ENCODE peak calls at places on chromosomes 16 and 17, in nine cellular contexts. P is foreskin fibroblast; E is activated CD8-positive, alpha-beta memory T cell treated with anti-CD3 and anti-CD28 coated beads for 48 hours; U is dorsolateral prefrontal cortex; G is memory B cell; M is NCI-H2171 treated with DMSO at 0.1 percent for 48 hours; O is GM12865; V is C1 segment of cervical spinal cord; W is choroid plexus epithelial cell. C is an unnamed sample.

GRCh38 chr16:57810197-57811024 is 8.1 kb upstream of the KIFC3 start:
- DNase-seq in W (peak; percentile 94), G (no peak), O (peak; percentile 90), P (peak; percentile 57), V (peak; percentile 37), M (no peak), E (peak; percentile 49), U (peak; percentile 61), C (no peak)

GRCh38 chr16:11796227-11797165 is 562 bp downstream of the ZC3H7A start:
- DNase-seq in O (peak; percentile 44), M (no peak), E (no peak), P (peak; percentile 52), V (peak; percentile 20), G (peak; percentile 6), W (peak; percentile 50), U (peak; percentile 48), C (peak; percentile 89)

GRCh38 chr16:81625544-81626152 is 153.4 kb upstream of the PLCG2 start:
- DNase-seq in W (no peak), P (no peak), O (peak; percentile 68), M (no peak), E (no peak), U (no peak), V (peak; percentile 47), G (no peak), C (no peak)

GRCh38 chr16:85006639-85007038 is 4.7 kb downstream of the ZDHHC7 start:
- DNase-seq in O (no peak), V (no peak), G (no peak), M (no peak), U (no peak), P (no peak), E (no peak), W (no peak), C (no peak)

GRCh38 chr17:4304417-4305027 is 40.7 kb upstream of the ANKFY1 start:
- DNase-seq in O (peak; percentile 63), V (no peak), M (peak; percentile 56), G (peak; percentile 49), U (no peak), P (peak; percentile 32), W (peak; percentile 67), E (peak; percentile 21), C (no peak)

GRCh38 chr17:78629436-78629995 is 52.3 kb upstream of the DNAH17 start:
- DNase-seq in V (no peak), E (no peak), O (no peak), G (no peak), W (no peak), U (no peak), P (no peak), M (no peak), C (no peak)

GRCh38 chr16:48433849-48434530 is 48.8 kb upstream of the SIAH1 start:
- DNase-seq in V (no peak), U (no peak), E (no peak), G (no peak), O (no peak), P (no peak), M (no peak), W (peak; percentile 60), C (no peak)

GRCh38 chr16:48901712-48902374 is 291.9 kb upstream of the N4BP1 start:
- DNase-seq in O (peak; percentile 40), E (no peak), M (peak; percentile 42), G (no peak), U (no peak), V (no peak), P (no peak), W (no peak), C (peak; percentile 33)

GRCh38 chr17:56756536-56756935 is 77.2 kb downstream of the C17orf67 start:
- DNase-seq in V (no peak), P (peak; percentile 86), O (no peak), G (no peak), E (no peak), M (no peak), W (peak; percentile 96), U (no peak), C (no peak)

GRCh38 chr16:64731891-64732290 is 390.0 kb downstream of the CDH11 start:
- DNase-seq in P (no peak), O (no peak), E (no peak), G (no peak), M (no peak), W (no peak), V (no peak), U (no peak), C (no peak)

GRCh38 chr17:74959826-74960738 is 12.5 kb downstream of the HID1 start:
- DNase-seq in U (no peak), V (no peak), E (no peak), W (peak; percentile 23), P (no peak), M (no peak), G (no peak), O (no peak), C (no peak)

GRCh38 chr17:77049440-77049839 is 91.3 kb upstream of the SEC14L1 start:
- DNase-seq in V (no peak), G (no peak), O (peak; percentile 16), W (no peak), E (no peak), U (no peak), M (peak; percentile 91), P (peak; percentile 9), C (no peak)

GRCh38 chr17:47719411-47720152 is 13.5 kb upstream of the TBX21 start:
- DNase-seq in E (peak; percentile 71), M (no peak), O (peak; percentile 63), U (no peak), P (peak; percentile 57), V (no peak), G (no peak), W (peak; percentile 54), C (no peak)

GRCh38 chr16:4910828-4911227 is 26.1 kb downstream of the PPL start:
- DNase-seq in W (no peak), G (no peak), U (no peak), O (no peak), P (no peak), E (no peak), V (no peak), M (no peak), C (no peak)

GRCh38 chr17:37476431-37477130 is 13.1 kb upstream of the DUSP14 start:
- DNase-seq in W (peak; percentile 84), O (no peak), U (no peak), M (peak; percentile 98), V (no peak), E (no peak), G (no peak), P (no peak), C (no peak)

GRCh38 chr17:58626905-58627304 is 64.9 kb downstream of the TEX14 start:
- DNase-seq in V (no peak), U (no peak), O (no peak), P (no peak), M (no peak), W (no peak), E (no peak), G (no peak), C (no peak)

GRCh38 chr17:4316648-4317047 is 49.8 kb downstream of the UBE2G1 start:
- DNase-seq in P (no peak), O (no peak), M (no peak), G (no peak), V (no peak), U (no peak), W (no peak), E (no peak), C (no peak)

GRCh38 chr17:7263071-7263800 is 958 bp upstream of the CLDN7 start:
- DNase-seq in P (no peak), E (no peak), M (peak; percentile 16), G (no peak), V (no peak), O (no peak), U (no peak), W (no peak), C (no peak)

GRCh38 chr17:47875586-47875985 is 20.4 kb upstream of the SP2 start:
- DNase-seq in G (no peak), W (no peak), P (no peak), E (no peak), O (no peak), M (no peak), U (no peak), V (no peak), C (no peak)

GRCh38 chr16:80766798-80767197 is 37.6 kb downstream of the CDYL2 start:
- DNase-seq in U (no peak), O (no peak), W (no peak), G (no peak), M (no peak), E (no peak), P (no peak), V (no peak), C (no peak)

GRCh38 chr16:18945233-18945632 is 19.0 kb upstream of the SMG1 start:
- DNase-seq in V (no peak), O (no peak), W (no peak), M (no peak), U (no peak), E (no peak), P (no peak), G (no peak), C (no peak)

GRCh38 chr17:4703330-4703691 is 626 bp downstream of the PELP1 start:
- DNase-seq in M (no peak), V (no peak), W (no peak), G (no peak), E (no peak), U (no peak), P (no peak), O (no peak), C (no peak)

GRCh38 chr16:86214326-86215232 is 295.7 kb upstream of the FOXF1 start:
- DNase-seq in U (no peak), E (no peak), M (no peak), G (no peak), P (no peak), W (no peak), V (no peak), O (no peak), C (no peak)

GRCh38 chr16:12470311-12471229 is 333.1 kb downstream of the CPPED1 start:
- DNase-seq in V (peak; percentile 2), G (no peak), U (peak; percentile 56), P (no peak), E (no peak), O (no peak), M (no peak), W (peak; percentile 39), C (no peak)

GRCh38 chr17:66451188-66452149 is 149.1 kb downstream of the PRKCA start:
- DNase-seq in E (no peak), G (no peak), V (no peak), W (no peak), P (no peak), O (no peak), M (no peak), U (no peak), C (no peak)

GRCh38 chr17:64348666-64349065 is 42.0 kb downstream of the PECAM1 start:
- DNase-seq in O (no peak), G (no peak), U (no peak), W (no peak), E (no peak), P (no peak), M (no peak), V (no peak), C (no peak)

GRCh38 chr16:77548766-77549165 is 113.9 kb upstream of the ADAMTS18 start:
- DNase-seq in O (no peak), M (no peak), G (no peak), V (no peak), U (no peak), W (no peak), P (no peak), E (no peak), C (no peak)

GRCh38 chr16:51095114-51095872 is 55.8 kb downstream of the SALL1 start:
- DNase-seq in O (no peak), E (no peak), W (no peak), U (no peak), G (no peak), P (no peak), M (no peak), V (no peak), C (no peak)

GRCh38 chr16:22071352-22071923 is 20.9 kb upstream of the VWA3A start:
- DNase-seq in O (no peak), G (no peak), P (no peak), V (no peak), W (no peak), E (no peak), M (peak; percentile 71), U (no peak), C (no peak)

GRCh38 chr16:70470141-70470926 is 15.9 kb downstream of the FCSK start:
- DNase-seq in W (no peak), P (no peak), G (no peak), E (no peak), M (no peak), O (no peak), V (no peak), U (no peak), C (no peak)

GRCh38 chr17:42227849-42228696 is 33.8 kb upstream of the GHDC start:
- DNase-seq in G (no peak), O (no peak), E (no peak), P (no peak), V (no peak), W (peak; percentile 70), M (no peak), U (no peak), C (no peak)